ENCODE peak calls at places on chromosomes 3 and 15, in six cellular contexts. X is Panc1, M is esophagus muscularis mucosa, L is DND-41, Y is heart right ventricle, N is aorta. B is an unnamed sample.

GRCh38 chr3:97863025-97863424 is 41.2 kb downstream of the CRYBG3 start:
- DNase-seq in Y (peak; percentile 12), L (no peak), M (no peak), N (no peak), X (no peak), B (no peak)

GRCh38 chr3:40719660-40720287 is 195.0 kb downstream of the ZNF621 start:
- DNase-seq in N (no peak), L (no peak), Y (peak; percentile 29), X (no peak), M (peak; percentile 86), B (no peak)

GRCh38 chr15:84883916-84884781 is at the start of gene SLC28A1:
- DNase-seq in N (no peak), M (no peak), Y (no peak), X (no peak), L (no peak), B (no peak)

GRCh38 chr3:184291044-184291737 is 7.8 kb upstream of the PSMD2 start:
- DNase-seq in N (no peak), M (no peak), Y (no peak), L (no peak), X (no peak), B (no peak)

GRCh38 chr3:47976135-47976758 is 40.0 kb downstream of the MAP4 start:
- DNase-seq in L (no peak), X (no peak), N (no peak), M (no peak), Y (no peak), B (no peak)

GRCh38 chr3:101151286-101151901 is 158.2 kb upstream of the ABI3BP start:
- DNase-seq in Y (no peak), X (no peak), N (no peak), L (no peak), M (no peak), B (no peak)

GRCh38 chr3:64344721-64345207 is 119.5 kb upstream of the PRICKLE2 start:
- DNase-seq in Y (no peak), N (no peak), M (peak; percentile 90), X (no peak), L (no peak), B (no peak)

GRCh38 chr3:142993958-142994442 is 7.4 kb upstream of the U2SURP start:
- DNase-seq in N (peak; percentile 67), M (no peak), X (no peak), Y (peak; percentile 44), L (peak; percentile 74), B (peak; percentile 48)

GRCh38 chr3:194370753-194371152 is 1.2 kb upstream of the LRRC15 start:
- DNase-seq in Y (no peak), X (no peak), M (no peak), N (no peak), L (no peak), B (no peak)

GRCh38 chr15:44370830-44371229 is 56.6 kb upstream of the CTDSPL2 start:
- DNase-seq in Y (no peak), X (no peak), L (no peak), N (no peak), M (no peak), B (no peak)

GRCh38 chr15:92061511-92062200 is 208.1 kb downstream of the SLCO3A1 start:
- DNase-seq in Y (no peak), L (no peak), N (no peak), X (no peak), M (no peak), B (no peak)

GRCh38 chr3:171116365-171116764 is 89.8 kb upstream of the SLC2A2 start:
- DNase-seq in X (no peak), Y (no peak), N (no peak), M (no peak), L (no peak), B (no peak)

GRCh38 chr3:150407051-150407817 is 864 bp upstream of the TSC22D2 start:
- DNase-seq in X (no peak), L (no peak), N (no peak), M (no peak), Y (peak; percentile 31), B (no peak)

GRCh38 chr15:82044373-82045178 is 1.2 kb downstream of the MEX3B start:
- DNase-seq in L (peak; percentile 8), N (peak; percentile 65), Y (peak; percentile 46), X (no peak), M (no peak), B (peak; percentile 7)

GRCh38 chr3:141385386-141386079 is 17.2 kb downstream of the ZBTB38 start:
- DNase-seq in Y (no peak), L (no peak), M (no peak), X (no peak), N (no peak), B (no peak)

GRCh38 chr15:63198752-63199250 is 9.4 kb downstream of the RAB8B start:
- DNase-seq in M (no peak), X (no peak), N (no peak), Y (no peak), L (no peak), B (no peak)

GRCh38 chr3:187286467-187287059 is 5.0 kb downstream of the MASP1 start:
- DNase-seq in M (no peak), L (no peak), N (no peak), X (no peak), Y (no peak), B (no peak)

GRCh38 chr3:140006331-140006730 is 71.3 kb downstream of the CLSTN2 start:
- DNase-seq in X (no peak), M (peak; percentile 82), Y (no peak), L (no peak), N (no peak), B (no peak)

GRCh38 chr15:96329403-96329981 is 1.0 kb upstream of the NR2F2 start:
- DNase-seq in L (no peak), N (no peak), M (no peak), Y (no peak), X (no peak), B (no peak)

GRCh38 chr15:93171476-93171875 is 82.5 kb upstream of the RGMA start:
- DNase-seq in L (no peak), X (no peak), N (no peak), Y (no peak), M (no peak), B (no peak)

GRCh38 chr3:71104586-71104985 is 478.9 kb downstream of the FOXP1 start:
- DNase-seq in M (no peak), L (no peak), Y (no peak), N (no peak), X (no peak), B (no peak)
- H3K4me1 ChIP-seq in M (peaks cover 100% of the 10 kb centered on the region), L (no peaks in the 10 kb centered on the region), Y (peaks cover 26% of the 10 kb centered on the region), N (peaks cover 33% of the 10 kb centered on the region), X (no peaks in the 10 kb centered on the region), B (peaks cover 51% of the 10 kb centered on the region)

DNA sequence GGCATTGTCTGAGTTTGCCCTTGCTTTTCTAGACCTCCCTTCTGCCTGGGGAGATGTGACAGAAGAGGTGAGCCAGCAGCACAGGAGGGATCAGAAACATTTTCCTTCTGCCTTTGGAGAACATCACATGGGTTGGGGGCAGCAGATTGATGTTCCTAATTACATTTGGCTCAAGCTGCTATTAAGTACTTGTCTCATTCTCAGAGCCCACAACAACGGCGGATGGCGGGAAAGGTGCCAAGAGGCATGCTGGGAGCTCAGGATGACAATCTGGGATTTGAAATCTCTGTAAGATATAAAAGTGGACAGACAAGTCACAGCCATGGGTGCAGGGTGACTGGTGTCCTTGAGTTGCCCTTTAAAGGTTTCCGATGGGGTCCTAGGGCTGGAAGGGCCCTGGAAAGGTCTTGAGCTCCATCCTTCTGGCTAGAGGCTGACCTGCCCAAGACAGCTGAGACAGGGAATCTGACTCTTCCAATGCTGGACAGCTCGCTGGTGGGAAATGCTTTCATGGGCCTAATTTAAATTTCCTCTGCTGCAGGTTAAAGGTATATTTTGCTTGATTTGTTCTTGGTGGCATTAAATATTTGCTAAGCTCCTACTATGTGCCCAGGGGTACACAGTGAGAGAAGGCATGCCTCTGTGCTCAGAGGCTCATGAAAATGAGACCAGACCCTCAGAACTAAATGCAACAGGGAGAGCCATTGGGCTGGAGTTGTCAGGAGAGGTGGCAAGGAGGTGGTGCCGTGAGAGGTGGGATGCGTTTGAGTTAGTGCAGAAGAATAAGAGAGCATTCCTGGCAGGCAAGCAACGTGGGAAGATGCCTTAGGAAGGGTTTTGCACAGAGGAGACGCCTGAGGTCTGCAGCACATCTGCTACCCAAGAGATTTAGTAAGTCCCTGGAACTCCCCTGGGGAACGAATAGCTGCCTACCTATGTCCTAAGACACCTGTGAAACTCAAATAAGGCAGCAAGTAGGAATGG is 2.2 kb upstream of the CORO2B start:
- DNase-seq in M (no peak), L (no peak), X (no peak), N (peak; percentile 17), Y (no peak), B (no peak)
- H3K27me3 ChIP-seq in M (peaks cover 17% of the 10 kb centered on the region), L (peaks cover 20% of the 10 kb centered on the region), X (peaks cover 5% of the 10 kb centered on the region), N (no peaks in the 10 kb centered on the region), Y (peaks cover 52% of the 10 kb centered on the region), B (peaks cover 40% of the 10 kb centered on the region)

GRCh38 chr3:152319256-152319655 is 50.5 kb downstream of the MBNL1 start:
- DNase-seq in Y (no peak), L (no peak), M (no peak), X (no peak), N (no peak), B (no peak)
- H3K4me1 ChIP-seq in Y (peaks cover 76% of the 10 kb centered on the region), L (peaks cover 4% of the 10 kb centered on the region), M (peaks cover 95% of the 10 kb centered on the region), X (peaks cover 50% of the 10 kb centered on the region), N (peaks cover 10% of the 10 kb centered on the region), B (peaks cover 92% of the 10 kb centered on the region)

GRCh38 chr15:78384651-78385050 is 44.5 kb downstream of the CRABP1 start:
- DNase-seq in M (no peak), N (no peak), L (no peak), Y (no peak), X (no peak), B (no peak)

GRCh38 chr15:78388865-78389264 is 48.7 kb downstream of the CRABP1 start:
- DNase-seq in L (no peak), N (no peak), M (no peak), X (no peak), Y (no peak), B (no peak)

GRCh38 chr15:78389356-78389755 is 48.7 kb upstream of the IREB2 start:
- DNase-seq in Y (no peak), X (no peak), M (no peak), L (no peak), N (no peak), B (no peak)

GRCh38 chr15:78390242-78390641 is 47.8 kb upstream of the IREB2 start:
- DNase-seq in M (no peak), N (no peak), L (no peak), Y (no peak), X (no peak), B (no peak)

DNA sequence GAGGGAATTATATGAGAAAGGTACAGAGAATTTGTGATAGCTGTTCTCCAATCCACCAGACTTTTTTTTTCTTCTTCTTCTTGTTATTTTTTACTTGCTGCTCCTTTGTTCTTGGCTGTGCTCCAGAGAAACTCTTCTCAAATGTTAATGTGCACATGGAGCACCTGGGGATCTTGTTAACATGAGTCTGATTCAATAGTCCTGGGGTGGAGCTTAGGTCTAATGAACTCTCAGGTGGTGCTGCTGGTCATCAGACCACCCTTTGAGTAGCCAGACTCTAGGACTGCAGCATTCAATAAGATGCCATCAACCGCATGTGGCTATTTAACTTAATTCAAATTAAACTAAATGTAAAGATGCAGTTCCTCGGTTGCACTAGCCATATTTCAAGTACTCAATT is 47.5 kb downstream of the CRABP1 start:
- DNase-seq in M (no peak), L (no peak), N (no peak), X (no peak), Y (no peak), B (no peak)
- H3K27me3 ChIP-seq in M (peaks cover 5% of the 10 kb centered on the region), L (peaks cover 9% of the 10 kb centered on the region), N (no peaks in the 10 kb centered on the region), X (peaks cover 20% of the 10 kb centered on the region), Y (peaks cover 37% of the 10 kb centered on the region), B (no peaks in the 10 kb centered on the region)